ENCODE peak calls at places on chromosomes 13 and 19, in four cellular contexts. J is K562, V is HepG2, W is GM12878. B is an unnamed sample.

GRCh38 chr13:102922184-102922583 is 76.4 kb downstream of the ERCC5 start:
- DNase-seq in J (no peak), V (no peak), W (no peak), B (no peak)

GRCh38 chr13:71785361-71785760 is 81.6 kb downstream of the DACH1 start:
- DNase-seq in J (no peak), V (no peak), W (no peak), B (no peak)

GRCh38 chr13:109610517-109610916 is 175.9 kb downstream of the IRS2 start:
- DNase-seq in J (peak), V (no peak), W (no peak), B (peak)

GRCh38 chr13:112885782-112886268 is 83.2 kb upstream of the MCF2L start:
- DNase-seq in J (peak), V (peak), W (no peak), B (no peak)

GRCh38 chr19:39192846-39193245 is 3.9 kb upstream of the NCCRP1 start:
- DNase-seq in J (no peak), V (no peak), W (no peak), B (no peak)

GRCh38 chr19:4897146-4897545 is 5.5 kb downstream of the ARRDC5 start:
- DNase-seq in J (no peak), V (no peak), W (no peak), B (no peak)

GRCh38 chr13:27355894-27356293 is 68.5 kb upstream of the GTF3A start:
- DNase-seq in J (no peak), V (no peak), W (no peak), B (no peak)

GRCh38 chr19:38900816-38901215 is 1.0 kb downstream of the NFKBIB start:
- DNase-seq in J (no peak), V (no peak), W (no peak), B (no peak)

GRCh38 chr13:111256458-111256857 is 64.0 kb upstream of the TEX29 start:
- DNase-seq in J (no peak), V (no peak), W (no peak), B (no peak)

GRCh38 chr19:52099497-52100138 is 4.1 kb upstream of the ZNF841 start:
- DNase-seq in J (no peak), V (peak), W (no peak), B (no peak)

GRCh38 chr19:52094526-52094925 is 1.0 kb downstream of the ZNF841 start:
- DNase-seq in J (no peak), V (no peak), W (no peak), B (no peak)

DNA sequence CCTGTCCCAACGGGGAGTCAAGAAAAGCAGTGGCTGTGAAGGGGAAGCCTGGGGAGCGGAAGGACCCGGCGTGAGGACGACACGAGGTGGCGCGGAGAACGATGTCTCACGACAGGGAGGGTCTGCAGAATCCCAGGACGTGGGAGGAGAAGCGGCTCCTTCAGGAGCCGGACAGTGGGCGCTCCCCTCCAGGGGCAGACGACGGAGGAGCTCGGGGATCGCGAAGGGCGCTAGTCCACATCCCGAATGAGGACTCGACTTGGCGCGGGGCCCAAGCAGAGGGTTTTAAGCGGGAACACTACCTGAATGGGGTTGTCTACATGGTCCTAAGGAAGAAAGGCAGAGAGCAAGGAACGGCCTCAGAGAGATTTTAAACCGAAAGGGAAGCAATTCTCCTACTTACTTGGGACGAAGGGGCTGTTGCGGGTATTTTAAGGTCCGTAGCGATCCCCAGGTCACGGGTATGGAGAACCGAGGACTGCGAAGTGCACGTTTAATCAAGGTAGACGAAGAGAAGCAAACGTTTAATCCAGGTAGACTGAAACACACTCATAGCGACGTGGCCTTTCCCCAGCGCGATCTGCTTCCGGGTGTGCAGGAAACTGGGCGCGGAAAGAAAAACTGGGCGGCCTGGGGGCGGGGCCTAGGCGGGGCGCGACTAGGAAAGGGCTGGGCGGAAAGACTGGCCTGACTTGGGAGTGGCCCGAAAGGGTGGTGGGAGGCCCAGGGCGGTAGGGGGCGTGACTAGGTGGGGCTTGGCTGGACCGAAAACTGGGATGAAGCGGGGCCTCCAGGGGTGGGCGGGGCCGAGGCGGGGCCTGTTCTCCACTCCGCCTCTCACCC is at the start of gene ZNF841:
- DNase-seq in J (peak), V (peak), W (peak), B (peak)
- TF ChIP-seq FOXK2 in J (no peak), V (no peak), W (no peak), B (no peak)

DNA sequence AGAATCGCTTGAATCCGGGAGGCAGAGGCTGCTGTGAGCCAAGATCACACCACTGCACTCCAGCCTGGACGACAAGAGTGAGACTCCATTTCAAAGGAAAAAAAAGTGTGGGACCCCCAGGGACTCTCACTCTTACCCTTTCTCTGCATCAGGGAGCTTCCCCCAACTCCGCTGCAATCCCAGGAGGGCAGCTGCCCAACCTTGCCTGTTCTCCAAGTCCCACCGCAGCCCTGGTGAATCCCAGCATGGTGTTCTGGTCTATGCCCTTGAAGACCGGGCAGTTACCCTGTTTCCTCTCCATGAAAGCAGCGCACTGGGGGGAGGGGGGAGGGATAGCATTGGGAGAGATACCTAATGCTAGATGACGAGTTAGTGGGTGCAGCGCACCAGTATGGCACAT is 35.7 kb upstream of the DPRX start:
- DNase-seq in J (no peak), V (no peak), W (no peak), B (no peak)
- TF ChIP-seq SP1 in J (no peak), V (no peak), W (no peak), B (no peak)

GRCh38 chr19:17101686-17102628 is 26.4 kb downstream of the MYO9B start:
- DNase-seq in J (no peak), V (no peak), W (no peak), B (no peak)

GRCh38 chr19:17107546-17108452 is 32.2 kb downstream of the MYO9B start:
- DNase-seq in J (no peak), V (peak), W (no peak), B (peak)

GRCh38 chr19:17105548-17105947 is 30.0 kb downstream of the MYO9B start:
- DNase-seq in J (no peak), V (no peak), W (peak), B (no peak)

GRCh38 chr19:17104679-17105078 is 29.1 kb downstream of the MYO9B start:
- DNase-seq in J (no peak), V (no peak), W (no peak), B (no peak)

DNA sequence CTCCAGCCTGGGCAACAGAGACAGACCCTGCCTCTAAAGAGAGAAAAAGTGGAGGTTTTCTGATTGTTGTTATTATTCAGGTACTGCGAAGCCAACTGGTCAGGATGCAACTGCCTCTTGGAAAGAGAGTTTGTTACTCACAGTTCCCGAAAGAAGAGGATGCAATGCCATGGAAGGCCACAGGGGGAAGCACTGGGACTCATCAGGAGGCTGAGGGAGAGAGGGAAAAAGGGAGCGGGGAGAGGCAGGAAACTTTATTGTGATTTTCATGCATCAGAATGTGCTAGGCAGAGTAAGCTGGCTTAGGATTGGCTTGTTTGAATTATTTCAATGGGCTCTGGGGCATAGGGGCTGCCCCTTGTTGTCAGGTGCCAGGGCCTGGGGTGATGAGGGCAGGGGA is 27.6 kb downstream of the MYO9B start:
- DNase-seq in J (peak), V (peak), W (no peak), B (peak)
- TF ChIP-seq FOXK2 in J (no peak), V (no peak), W (no peak), B (no peak)

GRCh38 chr13:32315255-32316029 is at the start of the genes BRCA2 and ZAR1L:
- DNase-seq in J (peak), V (peak), W (peak), B (peak)

GRCh38 chr13:32316030-32316344 is 679 bp downstream of the BRCA2 start:
- DNase-seq in J (no peak), V (no peak), W (peak), B (no peak)

GRCh38 chr13:32320528-32320927 is 5.2 kb downstream of the BRCA2 start:
- DNase-seq in J (no peak), V (peak), W (no peak), B (no peak)

GRCh38 chr13:32316476-32316875 is 1.2 kb downstream of the BRCA2 start:
- DNase-seq in J (no peak), V (no peak), W (no peak), B (no peak)

DNA sequence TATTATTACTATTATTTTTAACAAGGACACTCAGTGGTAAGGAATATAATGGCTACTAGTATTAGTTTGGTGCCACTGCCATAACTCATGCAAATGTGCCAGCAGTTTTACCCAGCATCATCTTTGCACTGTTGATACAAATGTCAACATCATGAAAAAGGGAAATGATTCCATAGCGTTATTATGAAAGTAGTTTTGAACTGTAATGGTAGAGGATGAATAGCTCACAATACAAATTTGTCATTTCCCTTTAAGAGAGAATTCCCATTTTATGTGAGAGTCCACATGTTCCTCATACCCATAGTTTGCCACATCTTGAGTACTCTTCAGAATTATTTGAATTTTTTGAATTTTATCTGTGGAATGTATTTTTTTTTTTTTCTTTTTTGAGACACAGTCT is 2.8 kb downstream of the BRCA2 start:
- DNase-seq in J (no peak), V (no peak), W (no peak), B (no peak)
- TF ChIP-seq SP1 in J (no peak), V (no peak), W (no peak), B (no peak)

DNA sequence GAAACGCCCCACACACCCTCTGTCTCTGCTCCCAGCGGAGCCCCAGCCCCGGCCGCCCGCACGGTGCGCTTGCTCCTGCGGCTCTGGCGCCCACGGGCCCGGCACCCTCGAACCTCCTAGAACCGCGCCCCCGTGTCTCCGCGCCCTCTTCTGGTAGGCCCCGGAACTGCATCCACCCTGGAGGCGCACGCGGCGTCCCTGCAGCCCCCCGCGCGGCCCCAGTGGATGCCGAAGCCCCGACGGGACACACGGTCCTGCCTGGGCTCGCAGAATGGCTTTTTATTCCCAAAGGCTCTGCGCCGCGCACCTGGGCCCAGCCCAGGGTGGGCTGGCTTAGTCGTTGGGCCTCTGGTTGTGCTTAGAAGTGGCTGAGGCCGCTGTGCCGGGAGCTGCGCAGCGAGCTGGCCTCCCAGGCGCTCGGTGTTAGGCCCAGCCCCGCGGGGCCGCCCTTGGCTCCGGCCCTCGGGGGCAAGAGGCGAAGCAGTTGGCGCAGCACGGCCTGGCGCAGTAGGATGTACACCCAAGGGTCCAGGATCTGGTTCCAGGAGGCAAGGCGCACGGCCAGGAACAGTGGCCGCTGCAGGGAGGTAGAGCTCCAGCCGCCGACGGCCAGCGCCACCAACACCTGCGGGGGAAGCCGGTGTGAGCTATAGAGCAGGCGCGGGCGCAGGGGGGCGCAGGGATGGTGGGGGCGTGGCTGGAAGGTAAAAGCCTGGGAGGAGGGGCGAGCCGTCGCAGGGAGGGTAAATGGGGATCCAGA is 2.8 kb downstream of the PTGER1 start:
- DNase-seq in J (peak), V (no peak), W (no peak), B (peak)
- TF ChIP-seq FOXK2 in J (no peak), V (no peak), W (no peak), B (no peak)

GRCh38 chr13:114149774-114150740 is 17.6 kb upstream of the RASA3 start:
- DNase-seq in J (no peak), V (no peak), W (no peak), B (no peak)

GRCh38 chr13:114146629-114147028 is 14.2 kb upstream of the RASA3 start:
- DNase-seq in J (peak), V (no peak), W (no peak), B (peak)

GRCh38 chr13:114147803-114148520 is 15.5 kb upstream of the RASA3 start:
- DNase-seq in J (no peak), V (no peak), W (no peak), B (no peak)

GRCh38 chr13:114146173-114146572 is 13.8 kb upstream of the RASA3 start:
- DNase-seq in J (no peak), V (no peak), W (no peak), B (no peak)

GRCh38 chr13:114148521-114148855 is 16.1 kb upstream of the RASA3 start:
- DNase-seq in J (no peak), V (no peak), W (peak), B (no peak)
- TF ChIP-seq SP1 in J (no peak), V (no peak), W (peak), B (no peak)

GRCh38 chr19:55306712-55307111 is 18.4 kb downstream of the TMEM150B start:
- DNase-seq in J (no peak), V (no peak), W (no peak), B (no peak)
- TF ChIP-seq FOXK2 in J (no peak), V (no peak), W (no peak), B (no peak)

DNA sequence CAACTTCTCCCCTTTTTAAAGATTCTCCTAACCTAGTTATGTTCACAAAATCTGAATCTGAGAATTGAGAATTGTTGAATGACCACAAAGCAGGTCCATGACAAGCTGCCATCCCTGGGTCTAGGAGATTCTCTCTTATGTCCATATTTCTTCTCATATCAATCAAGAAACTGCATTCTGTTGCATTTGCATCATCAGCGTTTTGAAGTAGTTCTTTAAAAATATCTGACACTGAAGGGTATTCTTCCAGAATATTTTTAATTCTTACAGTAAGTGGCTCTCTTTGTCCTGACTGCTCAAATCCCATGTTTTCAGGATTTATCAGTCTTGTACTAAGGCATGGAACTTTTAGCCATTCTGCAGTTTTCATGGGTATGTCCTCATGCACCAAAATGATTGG is 94.3 kb downstream of the SACS start:
- DNase-seq in J (no peak), V (no peak), W (no peak), B (no peak)
- TF ChIP-seq SP1 in J (no peak), V (no peak), W (no peak), B (no peak)

GRCh38 chr13:25249001-25249543 is 38.2 kb downstream of the MTMR6 start:
- DNase-seq in J (no peak), V (peak), W (peak), B (peak)
- TF ChIP-seq FOXK2 in J (no peak), V (no peak), W (no peak), B (no peak)

GRCh38 chr19:2332341-2333026 is 4.0 kb downstream of the SPPL2B start:
- DNase-seq in J (no peak), V (no peak), W (peak), B (no peak)
- TF ChIP-seq SP1 in J (no peak), V (no peak), W (no peak), B (no peak)